ENCODE peak calls at places on chromosomes 6 and 20, in seven cellular contexts. One of them, this sample, is unnamed.
A peak's percentile ranks its signal among the peaks of the same experiment; 100 is the strongest.

GRCh38 chr6:139027620-139028182 is 844 bp upstream of the ABRACL start:
- DNase-seq in A549: no peak
- DNase-seq in Peyer's patch: peak; percentile 77
- DNase-seq in testis: peak; percentile 46
- DNase-seq in GM12878: peak; percentile 36
- DNase-seq in spleen: no peak
- DNase-seq in IMR-90: peak; percentile 63
- DNase-seq in this sample: peak; percentile 85

GRCh38 chr6:91572855-91573254 is 986.0 kb upstream of the MAP3K7 start:
- DNase-seq in A549: no peak
- DNase-seq in Peyer's patch: no peak
- DNase-seq in testis: no peak
- DNase-seq in GM12878: no peak
- DNase-seq in spleen: no peak
- DNase-seq in IMR-90: no peak
- DNase-seq in this sample: no peak

GRCh38 chr20:39089029-39089428 is 126.9 kb downstream of the DHX35 start:
- DNase-seq in A549: no peak
- DNase-seq in Peyer's patch: no peak
- DNase-seq in testis: no peak
- DNase-seq in GM12878: no peak
- DNase-seq in spleen: no peak
- DNase-seq in IMR-90: no peak
- DNase-seq in this sample: no peak

GRCh38 chr20:38001173-38001875 is 31.9 kb downstream of the TTI1 start:
- DNase-seq in A549: no peak
- DNase-seq in Peyer's patch: no peak
- DNase-seq in testis: no peak
- DNase-seq in GM12878: no peak
- DNase-seq in spleen: no peak
- DNase-seq in IMR-90: peak; percentile 91
- DNase-seq in this sample: no peak

GRCh38 chr20:36606171-36607116 is 865 bp downstream of the RAB5IF start:
- DNase-seq in A549: no peak
- DNase-seq in Peyer's patch: no peak
- DNase-seq in testis: no peak
- DNase-seq in GM12878: no peak
- DNase-seq in spleen: no peak
- DNase-seq in IMR-90: peak; percentile 21
- DNase-seq in this sample: peak; percentile 90

GRCh38 chr6:35391240-35391968 is 49.0 kb downstream of the PPARD start:
- DNase-seq in A549: no peak
- DNase-seq in Peyer's patch: no peak
- DNase-seq in testis: no peak
- DNase-seq in GM12878: no peak
- DNase-seq in spleen: no peak
- DNase-seq in IMR-90: peak; percentile 97
- DNase-seq in this sample: no peak

GRCh38 chr6:148535976-148536375 is 193.3 kb downstream of the SASH1 start:
- DNase-seq in A549: no peak
- DNase-seq in Peyer's patch: no peak
- DNase-seq in testis: no peak
- DNase-seq in GM12878: no peak
- DNase-seq in spleen: no peak
- DNase-seq in IMR-90: peak; percentile 62
- DNase-seq in this sample: no peak

GRCh38 chr6:116405147-116405546 is 34.4 kb downstream of the DSE start:
- DNase-seq in A549: no peak
- DNase-seq in Peyer's patch: peak; percentile 62
- DNase-seq in testis: peak; percentile 24
- DNase-seq in GM12878: peak; percentile 82
- DNase-seq in spleen: no peak
- DNase-seq in IMR-90: peak; percentile 84
- DNase-seq in this sample: no peak

GRCh38 chr6:158024566-158025297 is 43.1 kb downstream of the SYNJ2 start:
- DNase-seq in A549: no peak
- DNase-seq in Peyer's patch: no peak
- DNase-seq in testis: no peak
- DNase-seq in GM12878: no peak
- DNase-seq in spleen: peak; percentile 16
- DNase-seq in IMR-90: peak; percentile 66
- DNase-seq in this sample: no peak

GRCh38 chr20:59632426-59633113 is 28.2 kb downstream of the PHACTR3 start:
- DNase-seq in A549: no peak
- DNase-seq in Peyer's patch: peak; percentile 13
- DNase-seq in testis: no peak
- DNase-seq in GM12878: no peak
- DNase-seq in spleen: no peak
- DNase-seq in IMR-90: no peak
- DNase-seq in this sample: no peak

GRCh38 chr20:37979021-37979985 is 54.0 kb downstream of the TTI1 start:
- DNase-seq in A549: no peak
- DNase-seq in Peyer's patch: no peak
- DNase-seq in testis: no peak
- DNase-seq in GM12878: no peak
- DNase-seq in spleen: no peak
- DNase-seq in IMR-90: no peak
- DNase-seq in this sample: no peak

GRCh38 chr6:169604076-169604475 is 97.8 kb downstream of the WDR27 start:
- DNase-seq in A549: no peak
- DNase-seq in Peyer's patch: no peak
- DNase-seq in testis: no peak
- DNase-seq in GM12878: no peak
- DNase-seq in spleen: no peak
- DNase-seq in IMR-90: peak; percentile 35
- DNase-seq in this sample: no peak

GRCh38 chr6:143605894-143606293 is 71.9 kb upstream of the PHACTR2 start:
- DNase-seq in A549: no peak
- DNase-seq in Peyer's patch: no peak
- DNase-seq in testis: no peak
- DNase-seq in GM12878: no peak
- DNase-seq in spleen: no peak
- DNase-seq in IMR-90: no peak
- DNase-seq in this sample: no peak

GRCh38 chr6:169820358-169820757 is 68.9 kb downstream of the ERMARD start:
- DNase-seq in A549: no peak
- DNase-seq in Peyer's patch: no peak
- DNase-seq in testis: no peak
- DNase-seq in GM12878: no peak
- DNase-seq in spleen: no peak
- DNase-seq in IMR-90: no peak
- DNase-seq in this sample: no peak

GRCh38 chr6:163820745-163821456 is 406.4 kb downstream of the QKI start:
- DNase-seq in A549: no peak
- DNase-seq in Peyer's patch: no peak
- DNase-seq in testis: no peak
- DNase-seq in GM12878: no peak
- DNase-seq in spleen: no peak
- DNase-seq in IMR-90: no peak
- DNase-seq in this sample: no peak

GRCh38 chr6:168538892-168539811 is 98.2 kb downstream of the SMOC2 start:
- DNase-seq in A549: no peak
- DNase-seq in Peyer's patch: no peak
- DNase-seq in testis: no peak
- DNase-seq in GM12878: no peak
- DNase-seq in spleen: no peak
- DNase-seq in IMR-90: no peak
- DNase-seq in this sample: no peak

GRCh38 chr20:58875111-58875510 is 22.6 kb downstream of the GNAS start:
- DNase-seq in A549: no peak
- DNase-seq in Peyer's patch: no peak
- DNase-seq in testis: no peak
- DNase-seq in GM12878: no peak
- DNase-seq in spleen: no peak
- DNase-seq in IMR-90: no peak
- DNase-seq in this sample: no peak

GRCh38 chr6:5718231-5718947 is 288.3 kb downstream of the NRN1 start:
- DNase-seq in A549: no peak
- DNase-seq in Peyer's patch: no peak
- DNase-seq in testis: no peak
- DNase-seq in GM12878: no peak
- DNase-seq in spleen: no peak
- DNase-seq in IMR-90: no peak
- DNase-seq in this sample: peak; percentile 81

GRCh38 chr20:45775411-45775810 is 16.3 kb downstream of the WFDC3 start:
- DNase-seq in A549: no peak
- DNase-seq in Peyer's patch: no peak
- DNase-seq in testis: no peak
- DNase-seq in GM12878: no peak
- DNase-seq in spleen: no peak
- DNase-seq in IMR-90: no peak
- DNase-seq in this sample: no peak

GRCh38 chr20:40962733-40963504 is 65.7 kb upstream of the TOP1 start:
- DNase-seq in A549: peak; percentile 82
- DNase-seq in Peyer's patch: peak; percentile 89
- DNase-seq in testis: peak; percentile 79
- DNase-seq in GM12878: no peak
- DNase-seq in spleen: peak; percentile 91
- DNase-seq in IMR-90: peak; percentile 44
- DNase-seq in this sample: peak; percentile 73

GRCh38 chr6:50091641-50092040 is 41.9 kb upstream of the DEFB112 start:
- DNase-seq in A549: no peak
- DNase-seq in Peyer's patch: no peak
- DNase-seq in testis: no peak
- DNase-seq in GM12878: no peak
- DNase-seq in spleen: no peak
- DNase-seq in IMR-90: peak; percentile 48
- DNase-seq in this sample: no peak

GRCh38 chr6:21756487-21756886 is 162.9 kb downstream of the SOX4 start:
- DNase-seq in A549: no peak
- DNase-seq in Peyer's patch: no peak
- DNase-seq in testis: no peak
- DNase-seq in GM12878: no peak
- DNase-seq in spleen: no peak
- DNase-seq in IMR-90: no peak
- DNase-seq in this sample: no peak

GRCh38 chr6:33419580-33420492 is at the start of gene SYNGAP1:
- DNase-seq in A549: no peak
- DNase-seq in Peyer's patch: no peak
- DNase-seq in testis: peak; percentile 75
- DNase-seq in GM12878: no peak
- DNase-seq in spleen: peak; percentile 81
- DNase-seq in IMR-90: peak; percentile 64
- DNase-seq in this sample: no peak

GRCh38 chr6:35385457-35386202 is 43.3 kb downstream of the PPARD start:
- DNase-seq in A549: no peak
- DNase-seq in Peyer's patch: peak; percentile 66
- DNase-seq in testis: peak; percentile 26
- DNase-seq in GM12878: no peak
- DNase-seq in spleen: no peak
- DNase-seq in IMR-90: no peak
- DNase-seq in this sample: peak; percentile 33

GRCh38 chr20:17910828-17911294 is 57.7 kb downstream of the SNX5 start:
- DNase-seq in A549: no peak
- DNase-seq in Peyer's patch: peak; percentile 48
- DNase-seq in testis: no peak
- DNase-seq in GM12878: no peak
- DNase-seq in spleen: no peak
- DNase-seq in IMR-90: peak; percentile 81
- DNase-seq in this sample: no peak

GRCh38 chr20:4195499-4195898 is 180.1 kb upstream of the RNF24 start:
- DNase-seq in A549: peak; percentile 52
- DNase-seq in Peyer's patch: no peak
- DNase-seq in testis: no peak
- DNase-seq in GM12878: no peak
- DNase-seq in spleen: peak; percentile 36
- DNase-seq in IMR-90: peak; percentile 18
- DNase-seq in this sample: no peak

GRCh38 chr6:53794720-53795253 is at the start of gene LRRC1:
- DNase-seq in A549: peak; percentile 74
- DNase-seq in Peyer's patch: peak; percentile 96
- DNase-seq in testis: peak; percentile 94
- DNase-seq in GM12878: peak; percentile 44
- DNase-seq in spleen: peak; percentile 97
- DNase-seq in IMR-90: peak; percentile 88
- DNase-seq in this sample: peak; percentile 87
- TF ChIP-seq POLR2A in A549: peak; percentile 63
- TF ChIP-seq POLR2A in Peyer's patch: peak; percentile 28
- TF ChIP-seq POLR2A in testis: no peak
- TF ChIP-seq POLR2A in GM12878: peak; percentile 71
- TF ChIP-seq POLR2A in spleen: peak; percentile 40
- TF ChIP-seq POLR2A in IMR-90: peak; percentile 33
- TF ChIP-seq POLR2A in this sample: no peak

GRCh38 chr6:153167907-153168306 is 36.8 kb upstream of the RGS17 start:
- DNase-seq in A549: peak; percentile 2
- DNase-seq in Peyer's patch: no peak
- DNase-seq in testis: no peak
- DNase-seq in GM12878: no peak
- DNase-seq in spleen: no peak
- DNase-seq in IMR-90: no peak
- DNase-seq in this sample: no peak
- H3K4me3 ChIP-seq in A549: no peak overlapping the region
- H3K4me3 ChIP-seq in Peyer's patch: no peak overlapping the region
- H3K4me3 ChIP-seq in testis: no peak overlapping the region
- H3K4me3 ChIP-seq in GM12878: no peak overlapping the region
- H3K4me3 ChIP-seq in spleen: no peak overlapping the region
- H3K4me3 ChIP-seq in IMR-90: no peak overlapping the region
- H3K4me3 ChIP-seq in this sample: no peak overlapping the region

GRCh38 chr6:56370127-56370540 is 122.8 kb upstream of the COL21A1 start:
- DNase-seq in A549: peak; percentile 23
- DNase-seq in Peyer's patch: peak; percentile 80
- DNase-seq in testis: peak; percentile 62
- DNase-seq in GM12878: no peak
- DNase-seq in spleen: no peak
- DNase-seq in IMR-90: no peak
- DNase-seq in this sample: no peak

GRCh38 chr6:56368484-56368883 is 121.1 kb upstream of the COL21A1 start:
- DNase-seq in A549: no peak
- DNase-seq in Peyer's patch: no peak
- DNase-seq in testis: no peak
- DNase-seq in GM12878: no peak
- DNase-seq in spleen: no peak
- DNase-seq in IMR-90: no peak
- DNase-seq in this sample: no peak

GRCh38 chr6:56374841-56375369 is 127.5 kb upstream of the COL21A1 start:
- DNase-seq in A549: no peak
- DNase-seq in Peyer's patch: no peak
- DNase-seq in testis: peak; percentile 62
- DNase-seq in GM12878: no peak
- DNase-seq in spleen: no peak
- DNase-seq in IMR-90: peak; percentile 65
- DNase-seq in this sample: no peak

GRCh38 chr6:56372621-56373020 is 125.2 kb upstream of the COL21A1 start:
- DNase-seq in A549: no peak
- DNase-seq in Peyer's patch: no peak
- DNase-seq in testis: no peak
- DNase-seq in GM12878: no peak
- DNase-seq in spleen: no peak
- DNase-seq in IMR-90: peak; percentile 24
- DNase-seq in this sample: no peak

GRCh38 chr6:56370591-56371198 is 123.3 kb upstream of the COL21A1 start:
- DNase-seq in A549: peak; percentile 4
- DNase-seq in Peyer's patch: no peak
- DNase-seq in testis: peak; percentile 76
- DNase-seq in GM12878: peak; percentile 34
- DNase-seq in spleen: no peak
- DNase-seq in IMR-90: peak; percentile 87
- DNase-seq in this sample: peak; percentile 28
- TF ChIP-seq POLR2A in A549: no peak
- TF ChIP-seq POLR2A in Peyer's patch: no peak
- TF ChIP-seq POLR2A in testis: no peak
- TF ChIP-seq POLR2A in GM12878: no peak
- TF ChIP-seq POLR2A in spleen: no peak
- TF ChIP-seq POLR2A in IMR-90: no peak
- TF ChIP-seq POLR2A in this sample: no peak

GRCh38 chr6:11042750-11043551 is 1.2 kb downstream of the ELOVL2 start:
- DNase-seq in A549: no peak
- DNase-seq in Peyer's patch: no peak
- DNase-seq in testis: no peak
- DNase-seq in GM12878: peak; percentile 2
- DNase-seq in spleen: no peak
- DNase-seq in IMR-90: peak; percentile 44
- DNase-seq in this sample: peak; percentile 14
- H3K4me3 ChIP-seq in A549: peak overlapping the region; percentile 97
- H3K4me3 ChIP-seq in Peyer's patch: no peak overlapping the region
- H3K4me3 ChIP-seq in testis: peak overlapping the region; percentile 75
- H3K4me3 ChIP-seq in GM12878: peak overlapping the region; percentile 58
- H3K4me3 ChIP-seq in spleen: peak overlapping the region; percentile 54
- H3K4me3 ChIP-seq in IMR-90: peak overlapping the region; percentile 74
- H3K4me3 ChIP-seq in this sample: no peak overlapping the region